ENCODE peak calls at places on chromosome 18, in seven cellular contexts. B, S, P, M, R, L and V are unnamed samples.

GRCh38 chr18:29154196-29154757 is 977.3 kb upstream of the CDH2 start:
- DNase-seq in R (no peak), S (no peak), B (no peak), P (no peak), M (no peak), L (no peak), V (no peak)

GRCh38 chr18:51108330-51108729 is 78.3 kb downstream of the SMAD4 start:
- DNase-seq in L (no peak), M (no peak), P (no peak), R (no peak), S (no peak), B (no peak), V (no peak)

GRCh38 chr18:44744206-44745180 is 63.8 kb downstream of the SETBP1 start:
- DNase-seq in P (no peak), S (no peak), L (no peak), B (no peak), R (no peak), M (no peak), V (peak)

GRCh38 chr18:12338382-12338781 is 30.3 kb downstream of the TUBB6 start:
- DNase-seq in B (no peak), S (no peak), L (no peak), P (no peak), M (no peak), R (no peak), V (no peak)

GRCh38 chr18:34947711-34948125 is 93.5 kb upstream of the MAPRE2 start:
- DNase-seq in L (no peak), M (no peak), B (no peak), P (no peak), R (no peak), S (no peak), V (no peak)

GRCh38 chr18:38022247-38022646 is 456.6 kb upstream of the CELF4 start:
- DNase-seq in L (no peak), P (no peak), B (no peak), M (no peak), S (no peak), R (no peak), V (no peak)

GRCh38 chr18:78526275-78526674 is 453.3 kb upstream of the SALL3 start:
- DNase-seq in P (no peak), S (no peak), L (no peak), M (no peak), R (no peak), B (no peak), V (no peak)

GRCh38 chr18:60295776-60296175 is 76.8 kb downstream of the MC4R start:
- DNase-seq in B (no peak), M (no peak), S (no peak), L (no peak), P (no peak), R (no peak), V (no peak)

DNA sequence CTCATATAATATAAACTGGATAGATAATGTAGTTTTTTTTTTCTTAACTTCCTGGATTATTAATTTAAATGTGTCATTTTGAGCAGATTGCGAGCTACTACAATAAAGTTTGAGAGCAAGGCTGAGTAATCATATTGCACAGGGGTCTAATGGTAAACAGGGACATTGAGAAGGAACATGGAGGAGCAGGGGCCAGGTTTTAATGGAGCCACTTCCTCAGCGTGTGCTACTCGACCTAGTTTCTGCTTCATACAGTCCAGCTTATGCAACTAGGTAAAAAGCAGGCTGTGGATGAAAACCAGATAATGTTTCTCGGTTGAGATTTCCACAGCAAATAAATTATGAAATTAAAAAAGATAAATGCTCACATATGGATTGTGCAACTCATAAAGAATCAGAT is 1915.7 kb upstream of the CELF4 start:
- DNase-seq in M (no peak), B (no peak), P (no peak), S (no peak), L (no peak), R (no peak), V (no peak)
- TF ChIP-seq CTCF in M (no peak), B (no peak), P (no peak), S (no peak), L (no peak), R (no peak), V (no peak)

GRCh38 chr18:58054041-58054733 is 10.2 kb downstream of the NEDD4L start:
- DNase-seq in R (no peak), B (no peak), M (no peak), L (no peak), P (no peak), S (no peak), V (no peak)

GRCh38 chr18:58049000-58049688 is 5.1 kb downstream of the NEDD4L start:
- DNase-seq in B (no peak), R (no peak), S (no peak), M (no peak), P (no peak), L (no peak), V (no peak)

GRCh38 chr18:58052960-58053359 is 8.9 kb downstream of the NEDD4L start:
- DNase-seq in P (no peak), M (no peak), S (no peak), R (no peak), B (no peak), L (no peak), V (no peak)

GRCh38 chr18:58048243-58048642 is 4.2 kb downstream of the NEDD4L start:
- DNase-seq in R (no peak), B (no peak), M (no peak), S (no peak), P (no peak), L (no peak), V (no peak)

DNA sequence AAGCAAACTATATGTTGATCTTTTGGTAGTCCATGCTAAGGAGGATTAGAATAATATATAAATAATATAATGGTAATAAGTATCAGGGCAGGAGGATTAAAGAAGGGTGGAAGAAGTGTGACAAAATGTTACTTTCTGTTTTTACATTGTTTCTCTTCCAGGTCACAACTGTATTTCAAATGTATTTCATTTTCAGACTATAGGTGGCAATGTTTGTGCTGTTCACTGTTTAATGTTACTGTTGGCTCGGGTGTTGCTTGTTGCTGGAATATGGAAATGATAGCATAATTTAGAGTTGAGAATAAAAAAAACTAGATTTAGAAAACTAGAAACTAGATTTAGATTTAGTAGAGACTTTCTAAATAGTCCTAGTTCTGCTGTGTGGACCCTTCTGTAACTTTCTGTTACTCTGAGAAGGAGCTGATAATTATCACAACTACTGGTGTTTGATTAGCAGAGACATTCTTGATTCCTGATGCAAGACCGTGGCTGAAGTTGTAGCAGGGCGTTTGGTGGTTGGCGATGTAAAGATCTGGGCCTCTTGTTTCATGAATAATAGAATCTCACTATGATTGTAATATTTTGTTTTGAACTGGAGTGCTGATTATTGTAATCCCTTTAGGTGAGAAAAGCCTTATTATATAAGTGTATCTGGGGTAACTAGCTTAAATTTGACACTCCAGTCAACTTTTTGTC is 7.9 kb downstream of the NEDD4L start:
- DNase-seq in S (no peak), R (no peak), L (no peak), P (no peak), M (no peak), B (no peak), V (no peak)
- TF ChIP-seq CTCF in S (no peak), R (no peak), L (peak), P (peak), M (peak), B (no peak), V (peak)

DNA sequence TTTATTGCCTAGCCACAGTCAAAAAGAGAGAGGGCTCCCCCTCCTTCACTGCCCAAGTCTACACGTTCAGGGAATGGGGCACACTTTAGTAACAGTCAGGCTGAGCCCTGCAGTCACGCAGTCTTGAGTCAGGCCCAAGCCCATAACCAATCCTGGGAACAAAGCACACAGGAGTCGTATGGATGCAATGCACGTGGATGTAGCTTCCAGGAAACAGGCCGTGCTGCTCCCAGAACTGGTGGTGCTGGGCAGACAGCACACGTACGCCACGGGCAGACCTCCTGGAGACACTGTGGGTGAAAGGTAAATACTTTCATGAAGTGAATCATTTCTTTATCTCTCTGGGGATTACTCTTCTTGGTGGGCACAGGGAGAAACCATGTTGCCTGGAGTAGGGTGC is 30.0 kb upstream of the MBP start:
- DNase-seq in S (no peak), B (no peak), L (no peak), M (no peak), R (no peak), P (no peak), V (no peak)
- TF ChIP-seq CTCF in S (no peak), B (no peak), L (no peak), M (no peak), R (no peak), P (no peak), V (no peak)

GRCh38 chr18:33833847-33834246 is 255.8 kb downstream of the ASXL3 start:
- DNase-seq in M (no peak), P (no peak), R (no peak), L (no peak), B (no peak), S (no peak), V (no peak)
- TF ChIP-seq CTCF in M (no peak), P (no peak), R (no peak), L (no peak), B (no peak), S (no peak), V (no peak)

GRCh38 chr18:56233595-56233994 is 404.8 kb downstream of the TXNL1 start:
- DNase-seq in L (no peak), S (no peak), M (no peak), R (no peak), P (no peak), B (peak), V (no peak)

GRCh38 chr18:56235061-56235772 is 403.2 kb downstream of the TXNL1 start:
- DNase-seq in S (no peak), L (no peak), P (peak), B (no peak), M (no peak), R (no peak), V (peak)

GRCh38 chr18:56240405-56240804 is 398.0 kb downstream of the TXNL1 start:
- DNase-seq in B (no peak), R (no peak), S (no peak), L (no peak), P (no peak), M (no peak), V (no peak)

GRCh38 chr18:56235773-56236115 is 402.6 kb downstream of the TXNL1 start:
- DNase-seq in R (no peak), M (no peak), B (no peak), S (no peak), L (no peak), P (no peak), V (peak)

DNA sequence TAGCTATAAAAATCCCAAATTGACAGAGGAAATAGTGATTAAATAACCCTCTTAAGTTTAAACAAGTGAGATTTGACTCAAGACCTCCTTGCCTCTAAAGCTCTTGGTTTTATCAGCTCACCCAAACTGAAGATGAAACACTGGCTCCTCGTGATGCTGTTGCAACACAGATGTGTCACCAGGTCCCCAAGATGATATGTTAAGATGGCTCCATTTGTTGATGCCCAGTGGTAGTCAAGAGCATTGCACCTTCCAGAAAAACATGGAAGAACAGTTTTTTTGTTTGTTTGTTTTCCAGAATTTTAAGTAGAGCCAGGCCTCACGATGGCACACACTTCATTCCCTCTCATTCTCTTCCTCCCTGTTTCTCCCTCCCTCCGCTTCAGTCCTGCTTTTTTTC is 399.8 kb downstream of the TXNL1 start:
- DNase-seq in M (no peak), P (no peak), L (no peak), R (no peak), B (no peak), S (no peak), V (no peak)
- TF ChIP-seq CTCF in M (peak), P (no peak), L (no peak), R (no peak), B (no peak), S (no peak), V (peak)

GRCh38 chr18:49175476-49175875 is 224.7 kb upstream of the SMAD7 start:
- DNase-seq in R (no peak), S (no peak), L (no peak), P (no peak), B (no peak), M (no peak), V (no peak)

GRCh38 chr18:49177071-49177470 is 226.3 kb upstream of the SMAD7 start:
- DNase-seq in S (no peak), P (no peak), B (no peak), L (no peak), M (no peak), R (no peak), V (no peak)

GRCh38 chr18:49179222-49179621 is 228.5 kb upstream of the SMAD7 start:
- DNase-seq in L (no peak), R (no peak), M (no peak), P (no peak), B (no peak), S (no peak), V (no peak)

GRCh38 chr18:49177812-49178211 is 227.0 kb upstream of the SMAD7 start:
- DNase-seq in S (no peak), B (no peak), M (no peak), L (no peak), P (no peak), R (no peak), V (no peak)

DNA sequence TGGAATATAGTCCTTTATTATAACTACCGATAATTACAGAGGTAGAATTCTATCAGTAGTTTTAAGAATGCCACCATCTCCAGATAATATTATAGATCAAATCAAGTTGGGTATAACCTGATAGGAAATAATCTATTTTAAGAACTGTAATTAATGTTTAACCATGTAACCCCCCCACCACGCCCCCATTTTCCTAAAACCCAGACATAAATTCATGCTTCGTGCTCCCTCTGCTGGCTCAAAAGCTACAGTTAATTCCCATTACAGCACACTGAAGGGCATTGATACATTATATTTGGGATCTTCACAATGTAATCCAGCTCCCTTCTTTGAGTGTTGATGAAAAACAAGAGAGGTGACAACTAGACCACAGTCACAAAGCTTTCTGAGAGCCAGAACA is 228.0 kb upstream of the SMAD7 start:
- DNase-seq in R (peak), P (peak), L (no peak), S (no peak), B (peak), M (no peak), V (no peak)
- TF ChIP-seq CTCF in R (peak), P (peak), L (peak), S (peak), B (peak), M (peak), V (peak)

DNA sequence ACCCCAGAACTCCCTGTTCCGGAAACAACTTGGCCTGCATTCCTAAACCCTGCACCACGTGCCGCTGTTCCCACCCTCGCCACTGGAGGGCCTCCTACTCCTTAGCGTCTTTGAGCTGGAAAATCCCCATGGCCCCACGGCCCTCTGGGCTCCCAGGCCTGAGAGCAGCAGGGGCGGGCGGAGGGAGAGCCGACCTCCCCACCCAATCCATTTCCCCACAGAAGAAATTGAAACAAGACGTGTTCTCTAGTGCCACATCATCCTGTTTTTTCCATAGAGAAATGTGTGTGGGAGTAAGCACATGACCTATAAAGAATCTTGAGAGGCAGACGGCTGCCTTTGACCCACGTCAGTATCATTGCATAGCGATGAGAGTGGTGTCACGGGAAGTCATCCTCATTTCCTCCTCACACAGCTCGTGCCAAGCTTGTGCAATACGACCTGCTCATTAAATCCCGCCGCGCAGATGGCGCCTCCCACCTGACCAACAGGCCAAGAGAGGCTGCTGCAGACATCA is 79.2 kb downstream of the LAMA1 start:
- DNase-seq in M (peak), P (peak), R (peak), B (peak), S (no peak), L (no peak), V (peak)
- TF ChIP-seq CTCF in M (peak), P (peak), R (no peak), B (peak), S (peak), L (no peak), V (peak)